ENCODE peak calls at places on chromosomes 5 and 9, in nine cellular contexts. A is DND-41, W is IMR-90, M is tibial artery, F is Panc1, J is suprapubic skin, K is heart right ventricle, C is psoas muscle, Q is H1. S is an unnamed sample.

GRCh38 chr5:110377411-110378392 is 348.8 kb downstream of the TMEM232 start:
- DNase-seq in A (no peak), W (peak; percentile 34), M (no peak), F (no peak), J (no peak), K (no peak), C (no peak), Q (no peak), S (no peak)

GRCh38 chr9:77063645-77064285 is 44.3 kb downstream of the FOXB2 start:
- DNase-seq in A (no peak), W (peak; percentile 47), M (no peak), F (peak; percentile 12), J (no peak), K (no peak), C (no peak), Q (no peak), S (no peak)

GRCh38 chr9:92242115-92242778 is 51.2 kb downstream of the IARS1 start:
- DNase-seq in A (no peak), W (peak; percentile 87), M (no peak), F (no peak), J (no peak), K (no peak), C (no peak), Q (no peak), S (no peak)

GRCh38 chr5:118295045-118295444 is 693.3 kb downstream of the DTWD2 start:
- DNase-seq in A (no peak), W (no peak), M (no peak), F (no peak), J (no peak), K (no peak), C (no peak), Q (no peak), S (no peak)

GRCh38 chr5:172950176-172950965 is 8.9 kb upstream of the RPL26L1 start:
- DNase-seq in A (no peak), W (no peak), M (no peak), F (no peak), J (no peak), K (no peak), C (no peak), Q (no peak), S (no peak)

GRCh38 chr9:137952976-137953666 is 75.5 kb downstream of the CACNA1B start:
- DNase-seq in A (no peak), W (no peak), M (no peak), F (no peak), J (no peak), K (no peak), C (no peak), Q (no peak), S (no peak)

GRCh38 chr9:124873664-124874063 is 11.7 kb downstream of the ARPC5L start:
- DNase-seq in A (no peak), W (no peak), M (no peak), F (no peak), J (no peak), K (no peak), C (no peak), Q (no peak), S (no peak)

GRCh38 chr5:75051217-75051751 is 1.1 kb downstream of the GCNT4 start:
- DNase-seq in A (peak; percentile 21), W (no peak), M (no peak), F (no peak), J (no peak), K (no peak), C (no peak), Q (no peak), S (no peak)

GRCh38 chr9:37840560-37841194 is 40.1 kb downstream of the DCAF10 start:
- DNase-seq in A (no peak), W (peak; percentile 88), M (no peak), F (peak; percentile 33), J (no peak), K (no peak), C (no peak), Q (no peak), S (peak; percentile 71)

GRCh38 chr5:143714629-143715028 is 97.3 kb upstream of the HMHB1 start:
- DNase-seq in A (no peak), W (peak; percentile 60), M (no peak), F (no peak), J (no peak), K (no peak), C (no peak), Q (no peak), S (no peak)

GRCh38 chr9:549425-549997 is 292.0 kb upstream of the DMRT1 start:
- DNase-seq in A (no peak), W (no peak), M (no peak), F (no peak), J (no peak), K (no peak), C (no peak), Q (no peak), S (no peak)

GRCh38 chr9:972512-973294 is 3.8 kb upstream of the DMRT3 start:
- DNase-seq in A (no peak), W (no peak), M (no peak), F (no peak), J (no peak), K (no peak), C (no peak), Q (peak; percentile 67), S (no peak)

GRCh38 chr9:33159058-33159759 is 7.9 kb downstream of the B4GALT1 start:
- DNase-seq in A (no peak), W (peak; percentile 35), M (peak; percentile 76), F (no peak), J (peak; percentile 86), K (peak; percentile 73), C (peak; percentile 85), Q (no peak), S (no peak)

GRCh38 chr9:87039809-87040392 is 92.6 kb upstream of the GAS1 start:
- DNase-seq in A (no peak), W (peak; percentile 78), M (no peak), F (no peak), J (no peak), K (no peak), C (no peak), Q (no peak), S (no peak)

GRCh38 chr5:112276996-112277395 is 142.1 kb downstream of the EPB41L4A start:
- DNase-seq in A (no peak), W (no peak), M (no peak), F (no peak), J (no peak), K (no peak), C (no peak), Q (no peak), S (no peak)
- H3K27me3 ChIP-seq in A (peaks cover 15% of the 10 kb centered on the region), W (no peaks in the 10 kb centered on the region), M (no peaks in the 10 kb centered on the region), F (no peaks in the 10 kb centered on the region), J (no peaks in the 10 kb centered on the region), K (no peaks in the 10 kb centered on the region), C (no peaks in the 10 kb centered on the region), Q (no peaks in the 10 kb centered on the region), S (no peaks in the 10 kb centered on the region)

GRCh38 chr5:138870611-138871010 is 4.5 kb downstream of the LRRTM2 start:
- DNase-seq in A (no peak), W (no peak), M (no peak), F (no peak), J (no peak), K (no peak), C (no peak), Q (no peak), S (no peak)
- H3K4me3 ChIP-seq in A (no peak overlapping the region), W (no peak overlapping the region), M (no peak overlapping the region), F (no peak overlapping the region), J (no peak overlapping the region), K (no peak overlapping the region), C (no peak overlapping the region), Q (no peak overlapping the region), S (no peak overlapping the region)

GRCh38 chr5:10704949-10705621 is 55.9 kb downstream of the DAP start:
- DNase-seq in A (no peak), W (peak; percentile 86), M (no peak), F (no peak), J (no peak), K (no peak), C (no peak), Q (no peak), S (peak; percentile 41)

GRCh38 chr5:10707198-10708187 is 53.5 kb downstream of the DAP start:
- DNase-seq in A (no peak), W (peak; percentile 64), M (no peak), F (no peak), J (no peak), K (no peak), C (no peak), Q (no peak), S (peak; percentile 45)

GRCh38 chr5:10703676-10704075 is 57.4 kb downstream of the DAP start:
- DNase-seq in A (no peak), W (no peak), M (no peak), F (no peak), J (no peak), K (no peak), C (no peak), Q (no peak), S (peak; percentile 69)

GRCh38 chr5:10706326-10706725 is 54.7 kb downstream of the DAP start:
- DNase-seq in A (no peak), W (no peak), M (no peak), F (no peak), J (no peak), K (no peak), C (no peak), Q (no peak), S (no peak)

DNA sequence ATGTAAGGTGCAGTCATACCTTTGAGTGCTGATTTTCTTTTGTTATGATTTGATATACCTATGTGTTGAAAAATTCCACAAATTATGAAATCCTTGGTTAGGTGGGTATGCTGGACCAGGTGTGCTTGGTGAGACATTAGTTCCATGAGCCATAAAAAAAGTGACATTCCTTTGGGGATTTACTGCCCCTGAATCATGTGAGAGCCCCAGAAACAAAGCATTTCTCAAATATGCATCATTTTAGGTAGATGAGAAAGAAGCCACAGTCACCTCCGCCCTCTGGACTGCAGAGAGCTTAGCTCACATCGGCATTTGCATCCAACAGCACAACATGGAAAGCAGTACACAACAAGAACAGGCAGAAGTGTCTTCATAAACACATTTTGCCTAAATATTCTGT is 55.3 kb downstream of the DAP start:
- DNase-seq in A (no peak), W (peak; percentile 33), M (no peak), F (no peak), J (no peak), K (no peak), C (no peak), Q (no peak), S (peak; percentile 79)
- H3K4me1 ChIP-seq in A (no peaks in the 10 kb centered on the region), W (peaks cover 39% of the 10 kb centered on the region), M (no peaks in the 10 kb centered on the region), F (peaks cover 12% of the 10 kb centered on the region), J (peaks cover 36% of the 10 kb centered on the region), K (peaks cover 9% of the 10 kb centered on the region), C (no peaks in the 10 kb centered on the region), Q (no peaks in the 10 kb centered on the region), S (peaks cover 69% of the 10 kb centered on the region)

GRCh38 chr9:107093365-107094060 is 189.6 kb upstream of the RAD23B start:
- DNase-seq in A (no peak), W (no peak), M (no peak), F (no peak), J (no peak), K (no peak), C (no peak), Q (no peak), S (no peak)

GRCh38 chr9:107086460-107086859 is 196.6 kb upstream of the RAD23B start:
- DNase-seq in A (no peak), W (no peak), M (no peak), F (no peak), J (no peak), K (no peak), C (no peak), Q (no peak), S (no peak)

GRCh38 chr9:107094370-107094769 is 188.7 kb upstream of the RAD23B start:
- DNase-seq in A (no peak), W (no peak), M (no peak), F (no peak), J (no peak), K (no peak), C (no peak), Q (no peak), S (no peak)

GRCh38 chr9:107087256-107087655 is 195.8 kb upstream of the RAD23B start:
- DNase-seq in A (no peak), W (no peak), M (no peak), F (no peak), J (no peak), K (no peak), C (no peak), Q (no peak), S (no peak)

GRCh38 chr9:107090218-107090617 is 192.9 kb upstream of the RAD23B start:
- DNase-seq in A (no peak), W (no peak), M (no peak), F (no peak), J (no peak), K (no peak), C (no peak), Q (no peak), S (no peak)
- H3K27me3 ChIP-seq in A (no peaks in the 10 kb centered on the region), W (peaks cover 2% of the 10 kb centered on the region), M (no peaks in the 10 kb centered on the region), F (no peaks in the 10 kb centered on the region), J (no peaks in the 10 kb centered on the region), K (no peaks in the 10 kb centered on the region), C (no peaks in the 10 kb centered on the region), Q (no peaks in the 10 kb centered on the region), S (no peaks in the 10 kb centered on the region)